ENCODE peak calls at places on chromosomes 6 and 20, in four cellular contexts. N is hepatocyte, P is stomach, D is pancreas. Y is an unnamed sample.

GRCh38 chr6:135128268-135128914 is 52.7 kb upstream of the MYB start:
- DNase-seq in D (no peak), N (no peak), P (no peak), Y (peak)

GRCh38 chr6:130696806-130697205 is 130.4 kb upstream of the SMLR1 start:
- DNase-seq in N (no peak), D (no peak), P (no peak), Y (no peak)

GRCh38 chr20:17768267-17768666 is 68.5 kb downstream of the BANF2 start:
- DNase-seq in P (no peak), N (no peak), D (no peak), Y (no peak)

GRCh38 chr20:29878777-29879442 is 1378.6 kb upstream of the DEFB115 start:
- DNase-seq in D (no peak), N (no peak), P (peak), Y (no peak)

GRCh38 chr6:39102024-39102820 is 12.8 kb downstream of the SAYSD1 start:
- DNase-seq in N (peak), D (peak), P (peak), Y (no peak)

GRCh38 chr20:4113546-4113945 is 98.2 kb upstream of the RNF24 start:
- DNase-seq in D (no peak), N (no peak), P (no peak), Y (no peak)

GRCh38 chr6:131281471-131282270 is 146.4 kb downstream of the AKAP7 start:
- DNase-seq in N (no peak), P (no peak), D (no peak), Y (no peak)

GRCh38 chr20:41631826-41632225 is 13.6 kb upstream of the CHD6 start:
- DNase-seq in D (no peak), P (no peak), N (no peak), Y (no peak)

GRCh38 chr20:4812641-4813075 is 90.9 kb downstream of the PRND start:
- DNase-seq in D (no peak), N (no peak), P (no peak), Y (no peak)

GRCh38 chr6:169950558-169950957 is 199.1 kb downstream of the ERMARD start:
- DNase-seq in D (no peak), P (peak), N (no peak), Y (no peak)

GRCh38 chr6:130366011-130366963 is at the start of gene TMEM200A:
- DNase-seq in D (no peak), P (peak), N (peak), Y (no peak)

GRCh38 chr6:32081168-32081624 is 27.9 kb downstream of the TNXB start:
- DNase-seq in D (peak), P (no peak), N (no peak), Y (no peak)

GRCh38 chr6:14110001-14110818 is 7.4 kb upstream of the CD83 start:
- DNase-seq in D (no peak), N (no peak), P (no peak), Y (peak)

GRCh38 chr6:46453221-46453620 is 38.0 kb downstream of the RCAN2 start:
- DNase-seq in D (no peak), N (no peak), P (no peak), Y (no peak)

GRCh38 chr6:164378330-164378729 is 931.1 kb downstream of the C6orf118 start:
- DNase-seq in D (no peak), N (no peak), P (no peak), Y (no peak)

GRCh38 chr20:13581451-13581850 is 57.3 kb downstream of the TASP1 start:
- DNase-seq in D (no peak), N (no peak), P (no peak), Y (no peak)

GRCh38 chr6:155026366-155027045 is 31.4 kb downstream of the TIAM2 start:
- DNase-seq in P (peak), N (peak), D (no peak), Y (no peak)

GRCh38 chr20:11912013-11912663 is 5.6 kb upstream of the BTBD3 start:
- DNase-seq in D (no peak), N (peak), P (no peak), Y (no peak)

GRCh38 chr20:4555188-4555893 is 166.4 kb upstream of the PRND start:
- DNase-seq in P (no peak), N (no peak), D (no peak), Y (no peak)

GRCh38 chr20:53827996-53828672 is 234.5 kb upstream of the ZNF217 start:
- DNase-seq in N (peak), P (no peak), D (peak), Y (no peak)

GRCh38 chr6:22330941-22331340 is 34.1 kb upstream of the PRL start:
- DNase-seq in D (no peak), P (no peak), N (no peak), Y (no peak)

GRCh38 chr6:56292505-56293181 is 45.3 kb upstream of the COL21A1 start:
- DNase-seq in D (no peak), P (no peak), N (peak), Y (no peak)

GRCh38 chr6:13229205-13230085 is 98.9 kb downstream of the TBC1D7 start:
- DNase-seq in P (no peak), D (no peak), N (peak), Y (peak)

GRCh38 chr20:54148947-54149764 is 24.6 kb downstream of the CYP24A1 start:
- DNase-seq in D (no peak), N (peak), P (no peak), Y (no peak)

GRCh38 chr20:25035924-25036323 is 22.0 kb downstream of the ACSS1 start:
- DNase-seq in D (no peak), P (no peak), N (no peak), Y (no peak)

GRCh38 chr6:147695819-147696218 is 187.3 kb downstream of the SAMD5 start:
- DNase-seq in P (no peak), N (no peak), D (no peak), Y (no peak)

GRCh38 chr6:108768792-108769524 is 79.3 kb upstream of the ARMC2 start:
- DNase-seq in N (no peak), P (peak), D (peak), Y (no peak)

GRCh38 chr20:52457826-52458225 is 266.2 kb upstream of the ZFP64 start:
- DNase-seq in D (no peak), N (peak), P (no peak), Y (no peak)

GRCh38 chr6:150091466-150091865 is 22.5 kb upstream of the ULBP3 start:
- DNase-seq in P (no peak), D (no peak), N (no peak), Y (no peak)

GRCh38 chr20:60272790-60273189 is 314.6 kb downstream of the CDH26 start:
- DNase-seq in P (no peak), D (no peak), N (no peak), Y (no peak)

GRCh38 chr20:56427797-56428196 is 15.7 kb downstream of the CASS4 start:
- DNase-seq in N (no peak), P (no peak), D (no peak), Y (no peak)

GRCh38 chr6:44598679-44599078 is 211.2 kb downstream of the CDC5L start:
- DNase-seq in D (no peak), P (no peak), N (no peak), Y (no peak)

GRCh38 chr6:111759413-111759835 is 113.8 kb downstream of the FYN start:
- DNase-seq in D (no peak), P (no peak), N (no peak), Y (no peak)

GRCh38 chr6:366389-366788 is 25.2 kb upstream of the IRF4 start:
- DNase-seq in D (no peak), P (no peak), N (no peak), Y (no peak)

GRCh38 chr20:59745201-59745600 is 140.9 kb downstream of the PHACTR3 start:
- DNase-seq in D (no peak), N (no peak), P (no peak), Y (no peak)

GRCh38 chr6:95095855-95096254 is 481.5 kb upstream of the MANEA start:
- DNase-seq in P (no peak), D (no peak), N (no peak), Y (no peak)

GRCh38 chr6:31928672-31928939 is 1.1 kb downstream of the C2 start:
- DNase-seq in N (no peak), D (no peak), P (no peak), Y (no peak)

GRCh38 chr20:8132015-8132631 is at the start of gene PLCB1:
- DNase-seq in N (peak), P (peak), D (peak), Y (no peak)

GRCh38 chr6:20569000-20569610 is 34.8 kb downstream of the CDKAL1 start:
- DNase-seq in P (no peak), N (no peak), D (no peak), Y (no peak)

GRCh38 chr20:36018208-36018988 is 50.0 kb downstream of the CNBD2 start:
- DNase-seq in D (no peak), N (peak), P (no peak), Y (no peak)

GRCh38 chr20:36015806-36016401 is 47.5 kb downstream of the CNBD2 start:
- DNase-seq in N (no peak), D (no peak), P (no peak), Y (no peak)

GRCh38 chr20:36017034-36017951 is 48.9 kb downstream of the CNBD2 start:
- DNase-seq in P (peak), N (peak), D (peak), Y (no peak)
- H3K4me3 ChIP-seq in P (no peak), N (no peak), D (no peak), Y (no peak)

DNA sequence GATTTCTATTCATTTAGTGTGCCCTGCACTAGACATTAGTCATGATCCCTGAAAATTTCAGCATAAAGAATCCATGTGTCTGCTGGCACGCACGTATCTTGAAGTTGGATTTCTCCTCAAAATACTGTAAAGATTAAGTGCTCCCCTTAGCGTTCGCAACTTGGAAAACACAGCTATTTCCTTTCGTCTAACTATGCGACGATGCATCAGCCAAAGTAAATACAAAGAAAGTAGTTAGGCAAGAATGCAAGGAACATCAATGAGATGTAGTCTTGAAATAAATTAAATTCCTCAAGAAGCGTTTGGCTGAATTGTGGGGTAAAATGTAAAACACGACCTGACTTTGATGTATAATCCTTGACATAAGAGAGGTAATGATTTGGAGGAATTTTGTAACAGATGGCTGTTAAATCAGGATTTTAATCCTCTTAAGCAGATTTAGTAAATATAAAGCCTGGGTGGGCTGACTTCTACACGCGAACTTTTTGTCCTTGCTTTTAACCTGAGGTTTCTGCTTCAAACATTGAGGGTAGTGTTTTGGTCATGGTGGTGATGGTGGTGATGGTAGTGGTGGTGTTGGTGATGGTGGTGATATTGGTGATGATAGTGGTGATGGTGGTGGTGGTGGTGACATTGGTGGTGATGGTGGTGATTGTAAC is 88.2 kb downstream of the FOXF2 start:
- DNase-seq in D (no peak), P (no peak), N (peak), Y (no peak)
- TF ChIP-seq CTCF in D (no peak), P (no peak), N (peak), Y (no peak)

GRCh38 chr20:49379338-49379737 is 101.5 kb upstream of the ZNFX1 start:
- DNase-seq in N (no peak), D (no peak), P (no peak), Y (no peak)
- H3K4me3 ChIP-seq in N (no peak), D (no peak), P (no peak), Y (no peak)

GRCh38 chr6:110609101-110609500 is 132.7 kb upstream of the SLC22A16 start:
- DNase-seq in P (no peak), N (no peak), D (no peak), Y (no peak)
- TF ChIP-seq CTCF in P (no peak), N (no peak), D (no peak), Y (no peak)

DNA sequence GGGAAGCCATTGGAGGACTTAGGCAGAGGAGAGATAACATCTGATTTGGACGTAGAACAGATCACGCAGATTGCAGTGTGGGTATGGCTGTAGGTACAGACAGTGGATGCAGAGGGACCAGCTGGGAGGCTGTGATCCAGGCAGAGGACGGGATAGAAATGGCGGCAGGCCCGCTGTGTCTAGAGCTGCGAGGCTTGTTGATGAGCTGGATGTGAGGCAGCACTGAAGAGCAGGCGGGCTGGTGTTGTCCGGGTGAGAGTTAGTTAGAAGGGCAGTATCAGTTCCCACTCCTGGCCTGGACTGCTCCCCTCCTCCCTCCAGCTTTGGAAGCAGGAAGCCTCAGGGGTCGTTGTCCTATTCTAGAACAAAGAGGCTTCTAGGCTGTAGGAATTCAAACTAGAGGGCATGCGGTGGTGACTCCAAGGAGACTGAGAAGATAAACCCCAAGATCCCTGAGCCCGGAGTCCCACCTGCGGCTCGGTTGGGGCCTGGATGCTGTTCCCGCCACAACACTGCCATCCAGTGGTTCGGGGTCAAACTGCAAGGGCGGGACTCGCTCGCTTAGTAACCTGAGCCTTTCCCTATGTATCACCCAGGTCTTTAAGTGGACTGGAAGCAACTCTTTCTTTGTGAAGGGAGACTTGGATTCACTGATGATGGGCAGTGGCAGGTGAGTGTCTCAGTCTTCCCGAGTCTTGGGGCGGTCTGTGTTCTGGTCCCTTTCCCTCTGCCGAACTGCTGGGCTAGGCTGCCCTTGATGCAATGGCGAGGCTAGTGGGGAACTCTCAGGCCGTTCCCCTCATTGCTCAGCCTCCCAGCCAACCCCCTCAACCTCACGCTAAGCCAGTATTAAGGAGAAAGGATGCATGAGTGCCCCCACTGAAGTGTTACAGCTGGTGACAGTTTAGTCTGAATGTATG is 11.2 kb downstream of the TLDC2 start:
- DNase-seq in P (peak), N (peak), D (peak), Y (peak)
- H3K4me3 ChIP-seq in P (no peak), N (no peak), D (peak), Y (no peak)

DNA sequence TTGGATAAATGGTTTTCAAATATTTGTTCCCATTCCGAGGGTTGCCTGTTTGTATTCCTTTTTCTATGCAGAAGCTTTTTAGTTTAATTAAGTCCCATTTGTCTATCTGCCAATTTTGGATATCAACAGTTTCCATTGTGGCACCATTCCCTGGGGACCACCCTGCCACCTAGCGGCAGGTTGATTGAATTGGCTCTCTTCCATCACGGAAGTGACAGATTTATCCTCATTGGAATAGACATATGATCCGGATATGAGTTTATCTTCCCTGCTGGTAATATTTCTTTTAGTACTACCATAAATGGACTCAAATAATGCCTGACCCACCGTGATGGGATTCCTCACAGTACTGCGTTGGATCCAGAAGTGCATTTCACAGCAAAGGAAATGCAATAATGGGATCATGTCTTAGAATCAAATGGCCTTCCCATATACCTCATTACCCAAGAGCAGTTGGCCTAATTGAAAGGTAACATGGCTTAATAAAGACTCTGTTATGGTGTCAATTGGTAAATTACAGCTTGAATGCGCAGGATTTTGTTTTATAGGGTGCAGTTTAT is 327.0 kb downstream of the BMP2 start:
- DNase-seq in N (peak), D (no peak), P (no peak), Y (no peak)
- TF ChIP-seq CTCF in N (peak), D (peak), P (no peak), Y (peak)

GRCh38 chr20:62393830-62394229 is 6.9 kb downstream of the RPS21 start:
- DNase-seq in D (no peak), N (no peak), P (no peak), Y (no peak)

GRCh38 chr20:62395311-62396242 is 8.7 kb downstream of the RPS21 start:
- DNase-seq in N (no peak), P (no peak), D (no peak), Y (no peak)

GRCh38 chr20:62394248-62395245 is 7.6 kb downstream of the RPS21 start:
- DNase-seq in P (no peak), N (no peak), D (no peak), Y (no peak)

GRCh38 chr20:62398120-62398821 is 8.8 kb downstream of the CABLES2 start:
- DNase-seq in N (no peak), P (no peak), D (no peak), Y (no peak)

DNA sequence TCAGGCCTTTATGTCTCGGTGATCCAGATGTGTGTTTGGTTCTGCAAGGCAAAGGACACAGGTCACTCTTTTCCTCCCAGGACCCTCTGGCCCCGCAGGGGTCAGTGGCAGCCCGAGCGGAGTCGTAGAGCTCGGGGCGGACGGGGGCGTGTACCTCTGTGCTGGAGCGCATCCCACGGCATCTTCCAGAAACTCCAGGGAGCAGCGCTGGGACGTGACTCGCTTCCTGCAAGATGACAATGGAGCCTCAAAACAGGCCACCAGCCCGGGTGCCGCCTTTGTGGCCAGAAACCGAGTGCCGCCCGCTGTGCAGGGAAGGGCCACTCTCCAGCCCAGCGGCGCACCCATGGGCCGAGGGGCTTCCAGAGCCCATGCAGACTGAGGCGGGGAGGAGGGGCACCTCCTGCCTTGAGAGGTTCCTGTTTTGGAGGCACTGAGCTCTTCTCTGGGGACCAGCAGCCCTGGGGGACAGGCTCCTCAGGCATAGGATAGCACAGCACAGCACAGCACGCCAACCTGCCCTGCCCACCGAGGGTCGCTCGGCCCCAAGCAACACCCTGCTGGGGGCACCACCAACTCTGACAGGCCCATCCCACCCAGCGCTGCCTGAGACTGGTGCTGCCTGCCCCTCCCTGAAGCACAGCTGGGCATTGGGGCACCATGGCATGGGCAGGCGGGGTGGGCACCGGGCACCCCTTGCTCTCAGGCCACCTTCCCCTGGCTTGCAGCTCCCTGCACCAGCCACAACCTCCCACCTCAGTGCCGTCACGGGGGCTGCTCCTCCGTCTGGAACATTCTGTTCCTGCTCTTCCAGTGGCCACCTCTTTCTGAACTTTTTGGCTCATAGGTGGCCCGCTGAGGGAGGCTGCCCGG is 9.7 kb downstream of the RPS21 start:
- DNase-seq in D (no peak), N (no peak), P (no peak), Y (no peak)
- H3K4me3 ChIP-seq in D (no peak), N (no peak), P (no peak), Y (no peak)

GRCh38 chr20:38304845-38305447 is 990 bp downstream of the BPI start:
- DNase-seq in D (no peak), N (no peak), P (peak), Y (no peak)
- TF ChIP-seq CTCF in D (no peak), N (peak), P (no peak), Y (peak)

GRCh38 chr6:52724406-52725121 is 38.7 kb downstream of the GSTA2 start:
- DNase-seq in P (peak), N (peak), D (peak), Y (peak)
- H3K4me3 ChIP-seq in P (no peak), N (no peak), D (no peak), Y (no peak)

GRCh38 chr6:5595184-5595583 is 333.9 kb downstream of the FARS2 start:
- DNase-seq in N (no peak), D (no peak), P (no peak), Y (no peak)

GRCh38 chr6:5597413-5597812 is 336.1 kb downstream of the FARS2 start:
- DNase-seq in D (no peak), P (no peak), N (no peak), Y (no peak)

GRCh38 chr6:5590187-5590586 is 328.9 kb downstream of the FARS2 start:
- DNase-seq in D (no peak), N (no peak), P (no peak), Y (no peak)

GRCh38 chr6:5598123-5598522 is 336.8 kb downstream of the FARS2 start:
- DNase-seq in D (no peak), P (no peak), N (no peak), Y (no peak)

GRCh38 chr6:5592911-5593519 is 331.7 kb downstream of the FARS2 start:
- DNase-seq in D (no peak), P (no peak), N (no peak), Y (no peak)
- TF ChIP-seq CTCF in D (no peak), P (no peak), N (no peak), Y (no peak)